ENCODE peak calls at places on chromosomes 3 and 15, in eight cellular contexts. B is stomach; S is lung; E is CD4-positive, alpha-beta T cell; Z is CD8-positive, alpha-beta T cell; Y is mesendoderm; R is fibroblast of pulmonary artery; I is cardiac fibroblast. U is an unnamed sample.

GRCh38 chr3:45612918-45613602 is 18.5 kb downstream of the LIMD1 start:
- DNase-seq in B (no peak), S (no peak), E (no peak), Z (no peak), Y (no peak), R (peak; percentile 63), I (peak; percentile 18), U (no peak)

GRCh38 chr15:92385096-92385495 is 8.6 kb upstream of the ST8SIA2 start:
- DNase-seq in B (no peak), S (no peak), E (no peak), Z (no peak), Y (peak; percentile 88), R (no peak), I (no peak), U (no peak)

GRCh38 chr3:38001456-38002081 is 11.0 kb downstream of the VILL start:
- DNase-seq in B (peak; percentile 87), S (no peak), E (no peak), Z (no peak), Y (peak; percentile 61), R (no peak), I (no peak), U (no peak)

GRCh38 chr15:64844576-64845140 is 2.9 kb downstream of the PLEKHO2 start:
- DNase-seq in B (no peak), S (no peak), E (no peak), Z (peak; percentile 55), Y (no peak), R (no peak), I (no peak), U (no peak)

GRCh38 chr15:40498418-40498817 is 27.6 kb downstream of the CHST14 start:
- DNase-seq in B (no peak), S (no peak), E (no peak), Z (no peak), Y (no peak), R (no peak), I (no peak), U (no peak)

GRCh38 chr3:135366816-135367215 is 571.8 kb downstream of the EPHB1 start:
- DNase-seq in B (no peak), S (no peak), E (no peak), Z (no peak), Y (no peak), R (no peak), I (no peak), U (no peak)

GRCh38 chr15:100788731-100789105 is 90.9 kb upstream of the ALDH1A3 start:
- DNase-seq in B (no peak), S (no peak), E (no peak), Z (peak; percentile 5), Y (no peak), R (no peak), I (no peak), U (no peak)

GRCh38 chr15:60964527-60964926 is 264.6 kb downstream of the RORA start:
- DNase-seq in B (no peak), S (no peak), E (no peak), Z (no peak), Y (peak; percentile 44), R (no peak), I (no peak), U (no peak)

GRCh38 chr3:58222161-58222724 is 11.5 kb upstream of the DNASE1L3 start:
- DNase-seq in B (no peak), S (no peak), E (no peak), Z (no peak), Y (peak; percentile 91), R (no peak), I (no peak), U (no peak)

GRCh38 chr3:29255854-29256696 is 24.8 kb upstream of the RBMS3 start:
- DNase-seq in B (no peak), S (no peak), E (no peak), Z (no peak), Y (no peak), R (peak; percentile 20), I (no peak), U (no peak)

GRCh38 chr3:190338717-190339116 is 16.5 kb upstream of the CLDN1 start:
- DNase-seq in B (no peak), S (peak; percentile 59), E (no peak), Z (no peak), Y (no peak), R (no peak), I (no peak), U (no peak)

GRCh38 chr15:100101389-100102089 is 240.2 kb downstream of the ADAMTS17 start:
- DNase-seq in B (no peak), S (no peak), E (no peak), Z (peak; percentile 37), Y (no peak), R (no peak), I (no peak), U (no peak)

GRCh38 chr15:87498545-87498944 is 758.0 kb downstream of the NTRK3 start:
- DNase-seq in B (no peak), S (no peak), E (no peak), Z (no peak), Y (peak; percentile 70), R (no peak), I (no peak), U (no peak)

GRCh38 chr3:57079221-57079831 is 18.9 kb downstream of the SPATA12 start:
- DNase-seq in B (peak; percentile 53), S (peak; percentile 30), E (no peak), Z (no peak), Y (peak; percentile 81), R (no peak), I (peak; percentile 43), U (no peak)

GRCh38 chr3:57169872-57170623 is 4.9 kb upstream of the IL17RD start:
- DNase-seq in B (peak; percentile 81), S (peak; percentile 51), E (peak; percentile 45), Z (peak; percentile 77), Y (peak; percentile 91), R (peak; percentile 71), I (peak; percentile 77), U (no peak)

GRCh38 chr15:52668133-52668532 is 11.1 kb downstream of the ATOSA start:
- DNase-seq in B (no peak), S (no peak), E (no peak), Z (no peak), Y (no peak), R (peak; percentile 47), I (peak; percentile 27), U (no peak)

GRCh38 chr15:93321881-93322282 is 232.9 kb upstream of the RGMA start:
- DNase-seq in B (peak; percentile 59), S (peak; percentile 63), E (no peak), Z (no peak), Y (peak; percentile 22), R (no peak), I (no peak), U (no peak)

GRCh38 chr15:60683156-60683555 is 204.2 kb upstream of the ICE2 start:
- DNase-seq in B (no peak), S (no peak), E (no peak), Z (no peak), Y (no peak), R (no peak), I (no peak), U (no peak)

U was measured in esophagus squamous epithelium.